ENCODE peak calls at places on chromosome 17, in eight cellular contexts. M is adrenal gland, L is osteoblast, K is breast epithelium, E is left ventricle myocardium inferior, R is tibial artery, S is IMR-90, T is right cardiac atrium. C is an unnamed sample.

GRCh38 chr17:51000835-51001638 is 119.6 kb downstream of the SPAG9 start:
- DNase-seq in L (peak; percentile 78), T (no peak), S (peak; percentile 78), E (no peak), M (peak; percentile 31), R (no peak), K (no peak), C (no peak)

GRCh38 chr17:48593840-48594411 is 347 bp upstream of the HOXB5 start:
- DNase-seq in S (peak; percentile 99), K (peak; percentile 79), R (no peak), E (peak; percentile 65), T (peak; percentile 69), M (peak; percentile 78), L (peak; percentile 99), C (no peak)

GRCh38 chr17:61065263-61065773 is 334.3 kb upstream of the TBX2 start:
- DNase-seq in K (no peak), M (peak; percentile 30), T (no peak), S (peak; percentile 36), L (peak; percentile 68), R (no peak), E (no peak), C (no peak)

GRCh38 chr17:49993423-49994037 is 1.5 kb downstream of the DLX3 start:
- DNase-seq in S (no peak), K (no peak), R (peak; percentile 64), M (no peak), E (no peak), L (peak; percentile 84), T (no peak), C (no peak)

GRCh38 chr17:2331303-2331702 is 5.0 kb downstream of the TSR1 start:
- DNase-seq in L (no peak), R (no peak), E (no peak), S (no peak), K (no peak), T (no peak), M (no peak), C (no peak)

GRCh38 chr17:42281571-42282096 is 5.4 kb upstream of the STAT5B start:
- DNase-seq in T (no peak), R (no peak), L (no peak), K (no peak), S (no peak), M (peak; percentile 7), E (no peak), C (no peak)

GRCh38 chr17:39979865-39980401 is 674 bp upstream of the PSMD3 start:
- DNase-seq in E (no peak), R (no peak), M (no peak), L (no peak), S (peak; percentile 19), K (no peak), T (no peak), C (no peak)

GRCh38 chr17:53449324-53449723 is 373.4 kb upstream of the KIF2B start:
- DNase-seq in S (no peak), M (no peak), T (no peak), L (no peak), R (no peak), K (no peak), E (no peak), C (no peak)

GRCh38 chr17:34434065-34434464 is 71.0 kb upstream of the CCL1 start:
- DNase-seq in K (no peak), M (no peak), T (no peak), R (no peak), L (no peak), S (no peak), E (no peak), C (no peak)

GRCh38 chr17:19244357-19244756 is 7.2 kb downstream of the EPN2 start:
- DNase-seq in T (no peak), E (no peak), K (no peak), S (no peak), L (no peak), M (no peak), R (no peak), C (no peak)

GRCh38 chr17:65487990-65488389 is 73.5 kb downstream of the AXIN2 start:
- DNase-seq in M (no peak), L (no peak), K (no peak), E (no peak), S (no peak), T (no peak), R (no peak), C (no peak)

GRCh38 chr17:75691371-75692290 is 24.5 kb downstream of the SAP30BP start:
- DNase-seq in R (no peak), K (no peak), E (no peak), L (no peak), S (peak; percentile 28), M (no peak), T (no peak), C (peak; percentile 39)

GRCh38 chr17:66494023-66494803 is 191.8 kb downstream of the PRKCA start:
- DNase-seq in L (peak; percentile 94), E (no peak), K (no peak), S (peak; percentile 94), R (no peak), T (no peak), M (no peak), C (no peak)

GRCh38 chr17:52148969-52149351 is 9.6 kb downstream of the CA10 start:
- DNase-seq in E (no peak), T (no peak), L (no peak), M (no peak), K (no peak), S (no peak), R (no peak), C (no peak)

GRCh38 chr17:32256695-32257013 is 9.0 kb upstream of the RHBDL3 start:
- DNase-seq in M (no peak), T (no peak), L (no peak), E (no peak), R (no peak), S (no peak), K (no peak), C (no peak)

GRCh38 chr17:79220715-79221291 is 146.2 kb downstream of the ENGASE start:
- DNase-seq in E (no peak), L (peak; percentile 86), R (no peak), S (no peak), K (no peak), M (no peak), T (no peak), C (no peak)

GRCh38 chr17:49969134-49969759 is at the start of gene DLX4:
- DNase-seq in S (no peak), L (peak; percentile 96), K (no peak), R (no peak), T (no peak), M (no peak), E (no peak), C (no peak)

GRCh38 chr17:41538565-41538991 is 10.5 kb upstream of the KRT19 start:
- DNase-seq in E (no peak), K (no peak), L (peak; percentile 74), S (peak; percentile 59), R (no peak), T (no peak), M (no peak), C (no peak)

GRCh38 chr17:42844271-42844670 is at the start of gene AOC2:
- DNase-seq in R (no peak), L (no peak), M (no peak), K (no peak), E (no peak), S (no peak), T (no peak), C (no peak)

GRCh38 chr17:61793565-61793964 is 69.8 kb downstream of the BRIP1 start:
- DNase-seq in K (no peak), S (no peak), R (no peak), L (no peak), M (no peak), T (no peak), E (no peak), C (no peak)

GRCh38 chr17:81481815-81482505 is 30.6 kb downstream of the ACTG1 start:
- DNase-seq in S (no peak), L (no peak), K (no peak), M (no peak), T (no peak), R (no peak), E (no peak), C (no peak)
- H3K27ac ChIP-seq in S (no peak overlapping the region), L (no peak overlapping the region), K (peak overlapping the region; percentile 20), M (no peak overlapping the region), T (no peak overlapping the region), R (no peak overlapping the region), E (peak overlapping the region; percentile 58), C (no peak overlapping the region)

GRCh38 chr17:59220328-59221158 is at the start of gene GDPD1:
- DNase-seq in L (peak; percentile 97), K (peak; percentile 95), T (peak; percentile 97), M (peak; percentile 95), E (peak; percentile 96), S (peak; percentile 87), R (peak; percentile 96), C (peak; percentile 90)
- H3K27ac ChIP-seq in L (no peak within 1 kb of the TSS), K (peak within 1 kb of the TSS; percentile 91), T (peak within 1 kb of the TSS; percentile 1), M (no peak within 1 kb of the TSS), E (peak within 1 kb of the TSS; percentile 64), S (peak within 1 kb of the TSS; percentile 0), R (peak within 1 kb of the TSS; percentile 62), C (peak within 1 kb of the TSS; percentile 91)

GRCh38 chr17:64386412-64387144 is 4.1 kb downstream of the PECAM1 start:
- DNase-seq in T (no peak), L (no peak), E (no peak), M (no peak), S (no peak), K (no peak), R (peak; percentile 42), C (no peak)
- H3K27ac ChIP-seq in T (peak overlapping the region; percentile 86), L (no peak overlapping the region), E (peak overlapping the region; percentile 90), M (peak overlapping the region; percentile 70), S (no peak overlapping the region), K (peak overlapping the region; percentile 84), R (no peak overlapping the region), C (no peak overlapping the region)

GRCh38 chr17:78154903-78155811 is 9.0 kb downstream of the C17orf99 start:
- DNase-seq in L (peak; percentile 79), R (no peak), M (no peak), K (no peak), E (no peak), T (no peak), S (no peak), C (no peak)

GRCh38 chr17:78148286-78149016 is 2.3 kb downstream of the C17orf99 start:
- DNase-seq in E (no peak), T (no peak), K (no peak), M (no peak), L (peak; percentile 46), S (no peak), R (no peak), C (no peak)

GRCh38 chr17:78147315-78147998 is 1.3 kb downstream of the C17orf99 start:
- DNase-seq in T (no peak), M (no peak), S (no peak), K (no peak), R (no peak), L (peak; percentile 54), E (no peak), C (no peak)

GRCh38 chr17:78146881-78147280 is 696 bp downstream of the C17orf99 start:
- DNase-seq in L (no peak), K (no peak), T (no peak), S (no peak), R (no peak), M (no peak), E (no peak), C (no peak)

DNA sequence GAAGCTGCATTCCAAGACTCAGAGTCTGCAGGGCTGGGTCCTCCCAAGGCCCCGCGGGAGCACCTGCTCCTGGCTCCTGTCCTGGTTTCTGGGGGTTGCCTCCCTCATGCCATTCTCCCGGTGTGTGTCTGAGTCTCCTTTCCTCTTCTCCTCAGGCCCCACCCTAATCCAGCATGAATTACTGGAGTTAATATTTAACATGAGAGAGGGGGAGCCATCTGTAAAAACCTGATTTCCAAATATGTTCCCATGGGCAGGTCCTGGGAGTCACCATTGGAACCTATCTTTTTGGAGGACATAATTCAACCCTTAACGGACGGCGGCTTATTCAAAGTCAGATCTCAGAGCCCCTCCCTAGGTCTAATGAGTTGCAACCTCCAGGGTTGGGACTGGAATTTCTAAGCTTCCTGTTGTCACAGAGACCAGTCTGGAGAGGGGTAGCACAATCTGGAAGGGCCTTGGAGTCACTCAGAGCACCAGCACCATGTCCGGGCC is 5.4 kb downstream of the C17orf99 start:
- DNase-seq in K (no peak), M (no peak), L (peak; percentile 57), S (no peak), E (no peak), T (no peak), R (no peak), C (no peak)
- H3K27ac ChIP-seq in K (no peak overlapping the region), M (no peak overlapping the region), L (no peak overlapping the region), S (no peak overlapping the region), E (peak overlapping the region; percentile 54), T (peak overlapping the region; percentile 32), R (no peak overlapping the region), C (no peak overlapping the region)

C was measured in caudate nucleus.